ENCODE peak calls at places on chromosomes 12 and 14, in seven cellular contexts. U is stomach, Q is body of pancreas, R is Peyer's patch, P is thoracic aorta, H is fibroblast of lung, M is OCI-LY7. T is an unnamed sample.

GRCh38 chr14:80124794-80125193 is 86.5 kb downstream of the DIO2 start:
- DNase-seq in U (no peak), Q (no peak), R (no peak), P (no peak), H (no peak), M (no peak), T (no peak)

GRCh38 chr14:99001241-99001640 is 270.8 kb downstream of the BCL11B start:
- DNase-seq in U (no peak), Q (no peak), R (no peak), P (no peak), H (no peak), M (no peak), T (no peak)

GRCh38 chr12:127509066-127509778 is 757.7 kb upstream of the TMEM132C start:
- DNase-seq in U (no peak), Q (no peak), R (no peak), P (no peak), H (peak; percentile 95), M (no peak), T (no peak)

GRCh38 chr12:130916251-130916911 is 37.3 kb upstream of the ADGRD1 start:
- DNase-seq in U (peak; percentile 54), Q (peak; percentile 59), R (peak; percentile 54), P (no peak), H (peak; percentile 29), M (peak; percentile 83), T (peak; percentile 48)

GRCh38 chr12:64404470-64405446 is 566 bp downstream of the XPOT start:
- DNase-seq in U (peak; percentile 51), Q (peak; percentile 59), R (no peak), P (peak; percentile 21), H (peak; percentile 88), M (peak; percentile 82), T (peak; percentile 66)

GRCh38 chr14:38880643-38881567 is 222.1 kb downstream of the SEC23A start:
- DNase-seq in U (no peak), Q (no peak), R (no peak), P (no peak), H (no peak), M (no peak), T (no peak)

GRCh38 chr14:36647827-36648753 is 13.6 kb upstream of the PAX9 start:
- DNase-seq in U (no peak), Q (peak; percentile 43), R (peak; percentile 52), P (no peak), H (peak; percentile 45), M (no peak), T (no peak)

GRCh38 chr12:91778938-91779400 is 366.7 kb downstream of the BTG1 start:
- DNase-seq in U (peak; percentile 26), Q (no peak), R (no peak), P (peak; percentile 3), H (peak; percentile 93), M (no peak), T (no peak)

GRCh38 chr12:28130625-28131598 is 59.3 kb upstream of the CCDC91 start:
- DNase-seq in U (no peak), Q (no peak), R (no peak), P (peak; percentile 53), H (peak; percentile 100), M (no peak), T (peak; percentile 46)

GRCh38 chr12:109759595-109759994 is 46.0 kb downstream of the FAM222A start:
- DNase-seq in U (no peak), Q (no peak), R (peak; percentile 9), P (no peak), H (no peak), M (no peak), T (no peak)

GRCh38 chr12:123599721-123600120 is 2.2 kb upstream of the DDX55 start:
- DNase-seq in U (peak; percentile 11), Q (no peak), R (no peak), P (no peak), H (no peak), M (no peak), T (no peak)

GRCh38 chr14:94903338-94903737 is 133.4 kb upstream of the GSC start:
- DNase-seq in U (no peak), Q (no peak), R (no peak), P (no peak), H (no peak), M (no peak), T (no peak)

DNA sequence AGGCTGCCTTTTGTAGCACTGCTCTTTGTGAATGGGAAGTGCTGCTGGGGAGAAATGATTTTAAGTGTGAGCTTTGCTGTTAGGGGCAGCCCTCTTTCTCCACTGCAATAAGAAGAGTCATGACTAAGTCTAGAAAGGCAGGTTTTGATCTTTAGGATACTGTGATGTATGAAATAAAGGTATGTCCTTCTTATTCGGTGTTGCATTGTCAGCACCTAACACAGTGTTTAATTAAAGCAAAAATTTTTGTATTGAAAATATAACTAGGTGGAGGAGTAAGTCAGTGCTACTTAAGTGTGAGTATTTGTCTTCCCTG is 81.5 kb downstream of the ETV6 start:
- DNase-seq in U (no peak), Q (no peak), R (no peak), P (no peak), H (no peak), M (no peak), T (no peak)
- H3K4me1 ChIP-seq in U (peaks cover 64% of the 10 kb centered on the region), Q (peaks cover 71% of the 10 kb centered on the region), R (peaks cover 54% of the 10 kb centered on the region), P (peaks cover 44% of the 10 kb centered on the region), H (no peaks in the 10 kb centered on the region), M (peaks cover 96% of the 10 kb centered on the region), T (no peaks in the 10 kb centered on the region)

DNA sequence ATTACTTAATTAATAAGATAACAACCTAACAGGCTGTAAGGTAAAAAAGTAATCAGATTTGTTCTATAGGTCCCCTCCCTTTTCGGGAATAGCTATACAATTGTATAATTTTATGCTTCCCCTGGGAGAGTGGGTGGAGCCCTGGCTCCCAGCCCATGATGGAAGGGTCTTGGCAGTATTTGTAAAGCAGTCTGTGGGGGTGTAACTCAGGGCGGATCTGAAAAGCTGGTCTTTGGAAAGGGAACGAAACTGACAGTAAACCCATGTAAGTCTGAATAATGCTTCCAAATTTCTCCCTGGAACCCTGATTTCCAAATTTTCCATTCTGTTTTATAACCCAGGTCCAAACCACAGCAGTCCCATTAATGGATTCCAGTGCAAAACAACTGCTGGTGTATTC is 110.4 kb downstream of the DAD1 start:
- DNase-seq in U (no peak), Q (no peak), R (no peak), P (no peak), H (peak; percentile 41), M (no peak), T (no peak)
- H3K4me3 ChIP-seq in U (no peak overlapping the region), Q (no peak overlapping the region), R (no peak overlapping the region), P (no peak overlapping the region), H (no peak overlapping the region), M (peak overlapping the region; percentile 53), T (no peak overlapping the region)

GRCh38 chr12:2984698-2985097 is 25.5 kb downstream of the TEAD4 start:
- DNase-seq in U (no peak), Q (no peak), R (no peak), P (no peak), H (no peak), M (no peak), T (no peak)

GRCh38 chr12:2982361-2982760 is 23.2 kb downstream of the TEAD4 start:
- DNase-seq in U (no peak), Q (peak; percentile 93), R (no peak), P (no peak), H (no peak), M (no peak), T (no peak)

GRCh38 chr12:2988494-2988893 is 29.3 kb downstream of the TEAD4 start:
- DNase-seq in U (no peak), Q (no peak), R (no peak), P (no peak), H (no peak), M (no peak), T (no peak)

GRCh38 chr12:2984249-2984648 is 25.1 kb downstream of the TEAD4 start:
- DNase-seq in U (no peak), Q (no peak), R (no peak), P (no peak), H (no peak), M (no peak), T (no peak)

DNA sequence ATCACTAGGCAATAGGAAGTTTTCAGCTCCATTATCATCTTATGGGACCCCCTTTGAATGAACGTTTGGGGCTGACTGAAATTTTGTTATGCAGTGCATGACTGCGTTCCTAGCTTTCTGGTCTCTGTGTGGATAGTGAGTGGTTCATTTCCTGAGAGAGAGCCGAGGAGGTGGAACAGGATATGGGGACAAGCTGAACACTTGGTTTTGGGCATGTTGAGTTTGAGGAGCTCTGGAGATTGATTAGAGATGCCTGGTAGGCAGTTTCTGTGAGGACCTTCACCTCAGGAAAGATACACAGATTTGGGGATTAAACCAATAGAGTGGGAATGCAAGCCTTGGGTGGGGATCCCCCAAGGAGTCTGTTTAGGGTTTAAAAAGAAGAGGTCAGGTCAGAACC is 27.7 kb downstream of the TEAD4 start:
- DNase-seq in U (no peak), Q (no peak), R (no peak), P (no peak), H (no peak), M (no peak), T (no peak)
- TF ChIP-seq CTCF in U (no peak), Q (no peak), R (no peak), P (no peak), H (no peak), M (no peak), T (no peak)

GRCh38 chr12:121580959-121581680 is at the start of gene KDM2B:
- DNase-seq in U (peak; percentile 44), Q (peak; percentile 14), R (no peak), P (no peak), H (peak; percentile 64), M (peak; percentile 55), T (no peak)

GRCh38 chr12:121579981-121580868 is 598 bp downstream of the KDM2B start:
- DNase-seq in U (peak; percentile 78), Q (peak; percentile 76), R (peak; percentile 75), P (no peak), H (peak; percentile 57), M (peak; percentile 77), T (peak; percentile 78)

GRCh38 chr12:121577443-121578180 is 3.2 kb downstream of the KDM2B start:
- DNase-seq in U (no peak), Q (no peak), R (no peak), P (no peak), H (no peak), M (no peak), T (no peak)

GRCh38 chr12:121578230-121579189 is 2.3 kb downstream of the KDM2B start:
- DNase-seq in U (no peak), Q (peak; percentile 24), R (no peak), P (no peak), H (no peak), M (peak; percentile 24), T (no peak)

DNA sequence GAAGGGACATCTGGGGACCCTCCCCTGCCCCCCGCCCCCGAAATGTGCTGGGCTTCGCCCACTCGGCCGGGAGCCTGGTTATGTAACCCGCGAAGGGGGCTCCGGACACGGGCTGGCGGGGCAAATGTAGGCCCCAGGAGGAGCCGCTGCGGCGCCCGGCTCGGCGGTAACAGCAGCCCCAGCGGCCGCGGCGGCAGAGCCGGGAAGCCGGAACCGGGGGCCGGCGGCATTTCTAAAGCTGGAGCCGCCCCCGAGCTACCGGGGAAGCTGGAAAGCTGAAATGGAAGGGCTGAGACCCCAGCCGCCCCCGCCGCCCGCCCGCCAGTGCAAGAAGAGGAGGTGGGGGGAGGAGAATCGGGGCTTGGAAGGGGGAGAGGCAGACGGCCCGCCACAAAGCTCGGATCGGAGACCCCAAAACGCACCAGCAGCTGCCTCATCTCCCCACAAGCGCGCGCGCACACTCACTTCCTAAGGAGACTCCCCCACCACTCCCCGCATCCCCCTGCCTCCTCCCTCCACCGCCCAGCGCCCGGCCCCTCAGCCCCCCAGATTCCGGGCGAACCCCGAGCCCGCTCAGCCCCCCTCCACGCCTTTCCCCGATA is 1.5 kb downstream of the KDM2B start:
- DNase-seq in U (peak; percentile 41), Q (peak; percentile 38), R (peak; percentile 64), P (no peak), H (no peak), M (peak; percentile 59), T (peak; percentile 85)
- H3K4me1 ChIP-seq in U (peaks cover 38% of the 10 kb centered on the region), Q (peaks cover 44% of the 10 kb centered on the region), R (no peaks in the 10 kb centered on the region), P (peaks cover 58% of the 10 kb centered on the region), H (peaks cover 29% of the 10 kb centered on the region), M (peaks cover 29% of the 10 kb centered on the region), T (peaks cover 54% of the 10 kb centered on the region)

T was measured in left lung.